ENCODE peak calls at places on chromosomes 2 and 18, in six cellular contexts. N is K562, T is H1, C is HCT116, D is GM12878, U is HepG2. Y is an unnamed sample.

GRCh38 chr2:168518555-168519066 is 62.5 kb downstream of the CERS6 start:
- DNase-seq in U (no peak), D (no peak), N (no peak), C (no peak), T (peak), Y (peak)

GRCh38 chr2:72513011-72513410 is 312.8 kb downstream of the EXOC6B start:
- DNase-seq in C (no peak), N (no peak), U (no peak), T (no peak), D (no peak), Y (no peak)

GRCh38 chr2:236341721-236342120 is 77.5 kb upstream of the ASB18 start:
- DNase-seq in U (no peak), N (no peak), C (no peak), D (no peak), T (peak), Y (no peak)

GRCh38 chr18:73099759-73100158 is 232.0 kb upstream of the NETO1 start:
- DNase-seq in D (no peak), C (no peak), U (no peak), T (no peak), N (no peak), Y (no peak)

GRCh38 chr2:48312126-48312525 is 217.8 kb upstream of the STON1 start:
- DNase-seq in U (peak), C (no peak), N (no peak), D (no peak), T (no peak), Y (no peak)

GRCh38 chr2:63649829-63650228 is 61.1 kb downstream of the MDH1 start:
- DNase-seq in N (no peak), U (no peak), T (no peak), C (no peak), D (no peak), Y (no peak)

GRCh38 chr2:62178741-62179271 is 17.1 kb upstream of the B3GNT2 start:
- DNase-seq in C (no peak), D (no peak), T (no peak), N (no peak), U (no peak), Y (no peak)

GRCh38 chr2:10531874-10532273 is 83.7 kb upstream of the ODC1 start:
- DNase-seq in T (no peak), N (no peak), D (no peak), U (no peak), C (no peak), Y (no peak)

GRCh38 chr2:144513388-144514100 is 6.4 kb downstream of the ZEB2 start:
- DNase-seq in N (no peak), C (no peak), T (no peak), D (no peak), U (no peak), Y (no peak)

GRCh38 chr2:69668598-69668997 is 25.1 kb upstream of the AAK1 start:
- DNase-seq in D (no peak), U (no peak), C (no peak), T (no peak), N (no peak), Y (no peak)

GRCh38 chr2:10400568-10400977 is 47.6 kb downstream of the ODC1 start:
- DNase-seq in U (no peak), D (peak), C (no peak), T (no peak), N (no peak), Y (no peak)

GRCh38 chr18:61892683-61893303 is at the start of gene RNF152:
- DNase-seq in D (no peak), N (no peak), C (no peak), T (peak), U (no peak), Y (no peak)

GRCh38 chr2:1627628-1628371 is 116.5 kb downstream of the PXDN start:
- DNase-seq in N (no peak), D (no peak), T (no peak), C (no peak), U (no peak), Y (no peak)

GRCh38 chr2:8753609-8754008 is 71.8 kb downstream of the ID2 start:
- DNase-seq in T (no peak), U (no peak), C (no peak), D (peak), N (no peak), Y (no peak)

GRCh38 chr18:77102246-77103040 is 30.1 kb downstream of the MBP start:
- DNase-seq in U (no peak), N (no peak), C (no peak), T (no peak), D (peak), Y (no peak)

GRCh38 chr2:50318147-50318546 is 713.8 kb downstream of the NRXN1 start:
- DNase-seq in T (no peak), C (no peak), D (no peak), N (no peak), U (no peak), Y (no peak)

GRCh38 chr18:61860302-61860701 is 32.5 kb downstream of the RNF152 start:
- DNase-seq in U (no peak), C (no peak), T (no peak), N (no peak), D (no peak), Y (no peak)

GRCh38 chr2:222318712-222319575 is 20.1 kb upstream of the PAX3 start:
- DNase-seq in D (no peak), N (no peak), U (no peak), T (peak), C (no peak), Y (no peak)

GRCh38 chr2:27716301-27717069 is 52.8 kb downstream of the SLC4A1AP start:
- DNase-seq in N (no peak), T (peak), D (no peak), C (no peak), U (no peak), Y (no peak)

GRCh38 chr18:75854808-75855207 is 427.3 kb upstream of the SMIM21 start:
- DNase-seq in T (no peak), U (no peak), D (no peak), N (no peak), C (no peak), Y (no peak)

GRCh38 chr2:44016282-44016681 is 20.5 kb upstream of the LRPPRC start:
- DNase-seq in T (peak), D (no peak), C (no peak), N (peak), U (peak), Y (peak)

GRCh38 chr2:234243871-234244565 is 193.5 kb downstream of the SPP2 start:
- DNase-seq in D (no peak), U (no peak), C (no peak), N (no peak), T (no peak), Y (no peak)

GRCh38 chr2:105736145-105736544 is 8.6 kb upstream of the NCK2 start:
- DNase-seq in C (no peak), T (no peak), U (no peak), N (no peak), D (no peak), Y (no peak)

GRCh38 chr18:9273221-9273620 is 61.4 kb upstream of the TWSG1 start:
- DNase-seq in T (no peak), D (no peak), U (no peak), N (no peak), C (no peak), Y (no peak)

GRCh38 chr18:24443870-24444269 is 16.6 kb upstream of the HRH4 start:
- DNase-seq in T (no peak), D (no peak), C (no peak), U (no peak), N (no peak), Y (no peak)

GRCh38 chr18:76353500-76353899 is 141.5 kb downstream of the ZNF516 start:
- DNase-seq in N (no peak), D (no peak), U (no peak), T (no peak), C (no peak), Y (no peak)

GRCh38 chr2:21841341-21841740 is 717.6 kb downstream of the TDRD15 start:
- DNase-seq in N (no peak), U (no peak), T (no peak), C (no peak), D (no peak), Y (peak)

GRCh38 chr2:169891593-169892298 is 64.5 kb downstream of the UBR3 start:
- DNase-seq in T (no peak), N (no peak), D (no peak), C (no peak), U (peak), Y (no peak)

GRCh38 chr2:50953021-50953420 is 78.9 kb downstream of the NRXN1 start:
- DNase-seq in C (peak), N (no peak), U (peak), T (no peak), D (no peak), Y (no peak)

GRCh38 chr2:231707625-231708049 is 688 bp upstream of the PTMA start:
- DNase-seq in N (no peak), U (no peak), C (peak), D (no peak), T (peak), Y (no peak)

GRCh38 chr2:23912054-23912453 is 14.9 kb downstream of the ATAD2B start:
- DNase-seq in N (no peak), U (no peak), C (peak), D (no peak), T (no peak), Y (no peak)

GRCh38 chr18:23235860-23236259 is 100.6 kb downstream of the CABLES1 start:
- DNase-seq in C (no peak), D (no peak), T (no peak), U (no peak), N (no peak), Y (no peak)

GRCh38 chr2:158181171-158181570 is 79.5 kb downstream of the UPP2 start:
- DNase-seq in U (peak), D (no peak), N (no peak), T (no peak), C (no peak), Y (no peak)
- TF ChIP-seq ZNF274 in U (no peak), D (no peak), N (no peak), T (no peak), C (no peak), Y (no peak)

DNA sequence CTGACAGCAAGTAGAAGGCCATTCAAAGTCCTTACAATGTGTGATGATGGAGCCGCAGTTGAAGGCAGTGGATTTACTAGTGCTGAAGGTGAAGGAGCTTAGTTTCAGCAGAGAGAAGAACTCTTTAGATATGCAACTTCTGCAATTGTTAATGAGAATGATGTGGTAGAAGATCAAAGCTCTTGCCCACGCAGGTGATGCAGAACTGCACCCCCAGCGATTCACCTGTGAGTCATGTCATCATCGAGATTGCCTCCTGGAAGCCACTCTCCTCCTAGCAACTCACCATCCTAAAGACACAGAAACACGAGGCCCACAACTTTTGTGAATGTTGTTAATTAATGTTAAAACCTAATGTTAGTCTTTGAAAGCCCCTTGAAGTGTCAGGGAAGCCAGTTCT is 224.7 kb upstream of the SOX11 start:
- DNase-seq in D (no peak), N (no peak), C (no peak), T (no peak), U (no peak), Y (no peak)
- TF ChIP-seq ZNF274 in D (no peak), N (no peak), C (no peak), T (no peak), U (no peak), Y (no peak)

DNA sequence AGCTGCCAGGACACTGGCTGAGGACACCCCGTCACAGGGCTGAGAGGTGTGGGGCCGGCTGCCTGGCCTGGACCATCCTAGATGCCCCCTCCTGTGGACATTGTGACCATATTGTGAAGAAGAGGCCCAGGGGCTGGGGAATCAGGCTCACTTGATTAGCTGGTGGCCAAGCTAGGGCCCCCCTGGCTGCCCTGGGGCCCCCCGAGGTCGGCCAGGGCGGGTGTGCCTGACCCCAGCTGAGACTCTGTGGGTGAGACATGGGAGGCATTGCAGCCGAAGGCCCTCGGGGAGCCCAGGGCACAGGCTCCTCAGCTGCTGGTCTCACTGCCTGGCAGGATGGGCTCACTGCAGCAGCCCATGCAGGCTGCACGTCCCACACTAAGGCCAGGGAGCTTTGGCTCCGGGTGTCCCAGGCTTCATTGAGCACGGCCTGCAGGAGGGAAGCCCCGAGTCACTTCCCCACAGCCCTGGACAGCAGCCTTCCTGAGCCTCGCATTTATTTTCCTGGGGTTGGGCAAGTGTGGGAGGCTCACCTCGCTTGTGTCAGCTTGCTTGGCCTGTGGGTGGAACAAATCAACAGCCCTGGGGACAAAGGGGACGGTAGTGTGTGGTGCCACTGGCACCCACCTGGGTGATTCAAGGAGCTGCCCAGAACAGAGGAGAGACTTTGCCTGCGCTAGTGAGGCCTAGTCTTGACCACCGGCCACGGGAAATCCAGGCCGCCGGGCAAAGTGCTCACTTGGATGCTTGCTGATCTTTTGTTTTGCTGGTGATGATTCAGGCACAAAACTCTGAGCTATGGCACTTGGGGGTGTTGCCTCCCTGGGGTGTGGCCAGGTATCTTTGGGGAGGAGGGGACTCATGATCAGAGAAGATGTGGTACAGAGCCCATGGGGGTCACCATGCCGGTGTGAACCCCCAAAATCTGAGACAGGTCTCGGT is 1.3 kb downstream of the GAL3ST2 start:
- DNase-seq in N (no peak), U (no peak), T (peak), C (no peak), D (no peak), Y (no peak)
- TF ChIP-seq ZNF274 in N (no peak), U (no peak), T (no peak), C (no peak), D (no peak), Y (no peak)

DNA sequence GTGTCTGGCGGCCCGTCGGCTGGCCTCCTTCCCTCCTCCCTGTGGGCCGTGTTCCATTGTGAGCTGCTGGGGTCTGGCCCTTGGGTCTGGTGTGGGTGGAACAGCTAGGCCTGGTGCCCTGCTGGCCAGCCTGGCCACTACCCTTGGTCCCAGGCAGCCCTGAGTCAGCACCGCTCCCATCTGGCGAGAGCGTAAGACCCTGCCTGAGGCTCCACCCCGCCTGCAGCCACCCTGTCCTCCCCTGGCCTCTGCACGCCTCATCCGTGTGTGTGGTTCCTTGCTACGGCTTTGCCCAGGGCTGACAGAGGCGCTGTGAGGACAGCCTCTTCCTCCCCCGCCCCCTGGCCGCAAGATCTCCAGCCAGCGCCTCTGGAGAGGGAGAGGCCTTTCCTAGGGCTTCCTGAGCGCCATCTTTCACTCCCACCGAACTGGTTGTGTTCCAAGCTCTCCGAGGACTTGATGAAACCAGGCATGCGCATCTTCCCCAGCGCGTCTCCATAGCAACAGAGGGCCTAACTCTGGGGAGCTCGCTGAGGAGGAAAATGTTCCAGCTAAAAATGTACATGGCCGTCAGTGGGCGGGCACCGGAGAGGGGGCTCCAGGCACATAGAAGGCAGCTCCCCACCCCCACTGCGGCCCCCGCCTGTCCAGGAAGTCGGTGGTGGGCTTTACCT is 83.0 kb downstream of the STPG4 start:
- DNase-seq in U (no peak), T (no peak), C (no peak), N (no peak), D (no peak), Y (no peak)
- TF ChIP-seq ZNF274 in U (no peak), T (no peak), C (no peak), N (no peak), D (no peak), Y (no peak)

GRCh38 chr2:98357856-98358255 is 11.6 kb downstream of the CNGA3 start:
- DNase-seq in D (no peak), U (no peak), T (peak), C (no peak), N (no peak), Y (no peak)

GRCh38 chr2:98355881-98356280 is 9.6 kb downstream of the CNGA3 start:
- DNase-seq in U (no peak), T (peak), D (no peak), N (no peak), C (no peak), Y (no peak)

GRCh38 chr2:98359986-98360385 is 13.7 kb downstream of the CNGA3 start:
- DNase-seq in N (no peak), D (no peak), U (no peak), C (no peak), T (peak), Y (no peak)

GRCh38 chr2:98356729-98357128 is 10.5 kb downstream of the CNGA3 start:
- DNase-seq in U (no peak), D (no peak), T (no peak), N (no peak), C (no peak), Y (no peak)
- TF ChIP-seq ZNF274 in U (no peak), D (no peak), T (no peak), N (no peak), C (no peak), Y (no peak)

Y was measured in NT2/D1.